ENCODE peak calls at places on chromosomes 11 and 22, in ten cellular contexts. One of them, this sample, is unnamed.

GRCh38 chr11:100825610-100826009 is 138.5 kb downstream of the ARHGAP42 start:
- DNase-seq in thyroid gland: no peak
- DNase-seq in Panc1: no peak
- DNase-seq in neuronal stem cell: no peak
- DNase-seq in colonic mucosa: no peak
- DNase-seq in fibroblast of lung: peak; percentile 48
- DNase-seq in mesendoderm: no peak
- DNase-seq in uterus: no peak
- DNase-seq in Peyer's patch: no peak
- DNase-seq in hepatocyte: no peak
- DNase-seq in this sample: peak; percentile 38

GRCh38 chr11:69296890-69297224 is 2.9 kb downstream of the MYEOV start:
- DNase-seq in thyroid gland: no peak
- DNase-seq in Panc1: no peak
- DNase-seq in neuronal stem cell: no peak
- DNase-seq in colonic mucosa: no peak
- DNase-seq in fibroblast of lung: no peak
- DNase-seq in mesendoderm: no peak
- DNase-seq in uterus: no peak
- DNase-seq in Peyer's patch: no peak
- DNase-seq in hepatocyte: no peak
- DNase-seq in this sample: no peak

GRCh38 chr22:27124336-27125023 is 467.1 kb downstream of the MIAT start:
- DNase-seq in thyroid gland: no peak
- DNase-seq in Panc1: no peak
- DNase-seq in neuronal stem cell: no peak
- DNase-seq in colonic mucosa: peak; percentile 22
- DNase-seq in fibroblast of lung: no peak
- DNase-seq in mesendoderm: no peak
- DNase-seq in uterus: no peak
- DNase-seq in Peyer's patch: no peak
- DNase-seq in hepatocyte: no peak
- DNase-seq in this sample: no peak

GRCh38 chr11:108853864-108854263 is 189.0 kb downstream of the DDX10 start:
- DNase-seq in thyroid gland: no peak
- DNase-seq in Panc1: no peak
- DNase-seq in neuronal stem cell: peak; percentile 15
- DNase-seq in colonic mucosa: no peak
- DNase-seq in fibroblast of lung: no peak
- DNase-seq in mesendoderm: peak; percentile 44
- DNase-seq in uterus: no peak
- DNase-seq in Peyer's patch: no peak
- DNase-seq in hepatocyte: no peak
- DNase-seq in this sample: no peak

GRCh38 chr11:118267486-118267885 is 3.4 kb upstream of the MPZL2 start:
- DNase-seq in thyroid gland: no peak
- DNase-seq in Panc1: no peak
- DNase-seq in neuronal stem cell: no peak
- DNase-seq in colonic mucosa: no peak
- DNase-seq in fibroblast of lung: no peak
- DNase-seq in mesendoderm: no peak
- DNase-seq in uterus: no peak
- DNase-seq in Peyer's patch: no peak
- DNase-seq in hepatocyte: no peak
- DNase-seq in this sample: no peak

GRCh38 chr22:34414467-34415440 is 494.5 kb upstream of the LARGE1 start:
- DNase-seq in thyroid gland: peak; percentile 32
- DNase-seq in Panc1: peak; percentile 25
- DNase-seq in neuronal stem cell: peak; percentile 87
- DNase-seq in colonic mucosa: peak; percentile 62
- DNase-seq in fibroblast of lung: no peak
- DNase-seq in mesendoderm: peak; percentile 98
- DNase-seq in uterus: no peak
- DNase-seq in Peyer's patch: peak; percentile 56
- DNase-seq in hepatocyte: peak; percentile 92
- DNase-seq in this sample: no peak

GRCh38 chr11:20131744-20132666 is 28.3 kb downstream of the DBX1 start:
- DNase-seq in thyroid gland: peak; percentile 66
- DNase-seq in Panc1: no peak
- DNase-seq in neuronal stem cell: peak; percentile 70
- DNase-seq in colonic mucosa: peak; percentile 66
- DNase-seq in fibroblast of lung: peak; percentile 66
- DNase-seq in mesendoderm: peak; percentile 82
- DNase-seq in uterus: peak; percentile 70
- DNase-seq in Peyer's patch: peak; percentile 65
- DNase-seq in hepatocyte: peak; percentile 76
- DNase-seq in this sample: no peak

GRCh38 chr22:38018938-38019827 is 34.8 kb upstream of the SOX10 start:
- DNase-seq in thyroid gland: no peak
- DNase-seq in Panc1: no peak
- DNase-seq in neuronal stem cell: no peak
- DNase-seq in colonic mucosa: no peak
- DNase-seq in fibroblast of lung: no peak
- DNase-seq in mesendoderm: no peak
- DNase-seq in uterus: no peak
- DNase-seq in Peyer's patch: no peak
- DNase-seq in hepatocyte: no peak
- DNase-seq in this sample: no peak

DNA sequence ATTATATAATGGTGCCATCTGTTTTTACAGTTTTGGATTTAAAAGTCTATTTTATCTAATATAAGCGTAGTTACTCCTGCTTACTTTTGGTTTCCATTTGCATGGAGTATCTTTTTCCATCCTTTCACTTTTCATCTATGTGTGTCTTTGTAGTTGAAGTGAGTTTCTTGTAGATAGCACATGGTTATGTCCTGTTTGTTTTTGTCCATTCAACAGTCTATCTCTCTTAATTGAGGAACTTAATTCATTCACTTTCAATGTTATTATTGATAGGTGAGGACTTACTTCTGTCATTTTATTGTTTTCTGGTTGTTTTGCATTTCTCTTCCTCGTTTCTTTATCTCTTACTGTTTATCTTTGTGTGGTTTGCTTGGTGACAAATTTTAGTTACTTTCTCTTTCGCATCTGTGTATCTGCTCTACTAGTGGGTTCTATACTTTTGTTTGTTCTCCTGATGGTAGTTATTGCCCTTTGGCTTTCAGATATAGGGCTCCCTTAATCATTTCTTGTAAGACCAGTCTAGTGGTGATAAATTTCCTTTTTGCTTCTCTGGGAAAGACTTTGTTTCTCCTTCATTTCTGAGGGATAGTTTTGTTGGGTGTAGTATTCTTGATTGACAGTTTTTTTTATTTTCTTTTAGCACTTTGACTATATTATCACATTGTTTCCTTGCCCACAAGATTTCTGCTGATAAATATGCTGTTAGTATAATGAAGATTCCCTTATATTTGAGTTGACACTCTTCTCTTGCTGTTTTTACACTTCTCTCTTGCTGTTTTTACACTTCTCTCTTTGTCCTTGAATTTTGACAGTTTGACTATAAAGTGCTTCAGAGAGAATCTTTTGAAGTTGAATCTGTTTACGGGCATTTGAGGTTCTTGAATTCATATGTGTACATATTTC is 9.0 kb upstream of the RAG1 start:
- DNase-seq in thyroid gland: no peak
- DNase-seq in Panc1: no peak
- DNase-seq in neuronal stem cell: no peak
- DNase-seq in colonic mucosa: no peak
- DNase-seq in fibroblast of lung: no peak
- DNase-seq in mesendoderm: no peak
- DNase-seq in uterus: no peak
- DNase-seq in Peyer's patch: no peak
- DNase-seq in hepatocyte: no peak
- DNase-seq in this sample: no peak
- H3K27ac ChIP-seq in thyroid gland: no peak overlapping the region
- H3K27ac ChIP-seq in Panc1: no peak overlapping the region
- H3K27ac ChIP-seq in neuronal stem cell: no peak overlapping the region
- H3K27ac ChIP-seq in colonic mucosa: no peak overlapping the region
- H3K27ac ChIP-seq in fibroblast of lung: no peak overlapping the region
- H3K27ac ChIP-seq in mesendoderm: no peak overlapping the region
- H3K27ac ChIP-seq in uterus: no peak overlapping the region
- H3K27ac ChIP-seq in Peyer's patch: no peak overlapping the region
- H3K27ac ChIP-seq in hepatocyte: no peak overlapping the region
- H3K27ac ChIP-seq in this sample: no peak overlapping the region

DNA sequence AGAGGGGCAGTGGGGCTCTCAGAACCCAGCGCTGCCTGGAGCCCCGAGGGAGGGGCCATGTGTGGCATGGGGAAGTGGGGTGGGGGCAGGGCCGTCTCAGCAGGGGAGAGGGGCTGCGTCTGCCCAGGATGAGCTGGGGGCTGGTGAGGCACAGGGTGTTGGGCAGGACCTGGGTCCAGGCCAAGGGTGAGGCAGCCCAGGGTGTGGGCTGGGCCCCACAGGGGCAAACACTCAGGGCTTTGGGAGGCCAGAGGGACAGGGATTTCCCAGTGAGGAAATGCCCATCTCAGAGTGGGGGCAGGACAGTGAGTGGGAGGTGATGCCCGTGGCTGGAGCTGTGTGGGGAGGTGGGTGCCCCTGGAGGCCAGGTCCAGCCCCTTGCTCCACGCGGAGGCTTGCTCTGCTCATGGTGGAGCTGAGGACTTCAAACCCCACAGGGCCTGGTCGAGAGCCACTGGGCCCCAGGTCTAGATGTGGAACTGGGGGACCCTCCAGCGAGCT is 5.4 kb downstream of the PLXNB2 start:
- DNase-seq in thyroid gland: no peak
- DNase-seq in Panc1: no peak
- DNase-seq in neuronal stem cell: no peak
- DNase-seq in colonic mucosa: peak; percentile 73
- DNase-seq in fibroblast of lung: peak; percentile 28
- DNase-seq in mesendoderm: no peak
- DNase-seq in uterus: no peak
- DNase-seq in Peyer's patch: peak; percentile 73
- DNase-seq in hepatocyte: peak; percentile 47
- DNase-seq in this sample: no peak
- H3K4me1 ChIP-seq in thyroid gland: peaks cover 87% of the 10 kb centered on the region
- H3K4me1 ChIP-seq in Panc1: peaks cover 68% of the 10 kb centered on the region
- H3K4me1 ChIP-seq in neuronal stem cell: peaks cover 30% of the 10 kb centered on the region
- H3K4me1 ChIP-seq in colonic mucosa: peaks cover 84% of the 10 kb centered on the region
- H3K4me1 ChIP-seq in fibroblast of lung: peaks cover 51% of the 10 kb centered on the region
- H3K4me1 ChIP-seq in mesendoderm: no peaks in the 10 kb centered on the region
- H3K4me1 ChIP-seq in uterus: peaks cover 68% of the 10 kb centered on the region
- H3K4me1 ChIP-seq in Peyer's patch: peaks cover 39% of the 10 kb centered on the region
- H3K4me1 ChIP-seq in hepatocyte: peaks cover 86% of the 10 kb centered on the region
- H3K4me1 ChIP-seq in this sample: peaks cover 42% of the 10 kb centered on the region

DNA sequence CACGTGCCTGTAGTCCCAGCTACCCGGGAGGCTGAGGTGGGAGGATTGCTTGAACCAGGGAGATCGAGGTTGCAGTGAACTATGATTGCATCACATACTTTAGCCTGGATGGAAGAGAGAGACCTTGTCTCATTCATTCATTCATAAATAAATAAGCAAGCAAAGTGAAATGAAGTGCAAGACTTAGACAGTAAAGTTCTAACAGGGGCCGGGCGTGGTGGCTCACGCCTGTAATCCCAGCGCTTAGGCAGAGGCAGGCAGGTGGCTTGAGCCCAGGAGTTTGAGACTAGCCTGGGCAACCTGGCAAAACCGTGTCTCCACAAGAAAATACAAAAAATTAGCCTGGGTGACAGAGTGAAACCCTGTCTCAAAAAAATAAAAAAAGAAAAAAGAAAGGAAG is 1.6 kb upstream of the ZNF280A start:
- DNase-seq in thyroid gland: no peak
- DNase-seq in Panc1: no peak
- DNase-seq in neuronal stem cell: no peak
- DNase-seq in colonic mucosa: no peak
- DNase-seq in fibroblast of lung: no peak
- DNase-seq in mesendoderm: no peak
- DNase-seq in uterus: no peak
- DNase-seq in Peyer's patch: no peak
- DNase-seq in hepatocyte: no peak
- DNase-seq in this sample: no peak
- H3K27me3 ChIP-seq in thyroid gland: no peaks in the 10 kb centered on the region
- H3K27me3 ChIP-seq in Panc1: no peaks in the 10 kb centered on the region
- H3K27me3 ChIP-seq in neuronal stem cell: no peaks in the 10 kb centered on the region
- H3K27me3 ChIP-seq in colonic mucosa: no peaks in the 10 kb centered on the region
- H3K27me3 ChIP-seq in fibroblast of lung: no peaks in the 10 kb centered on the region
- H3K27me3 ChIP-seq in mesendoderm: no peaks in the 10 kb centered on the region
- H3K27me3 ChIP-seq in uterus: no peaks in the 10 kb centered on the region
- H3K27me3 ChIP-seq in Peyer's patch: no peaks in the 10 kb centered on the region
- H3K27me3 ChIP-seq in hepatocyte: no peaks in the 10 kb centered on the region
- H3K27me3 ChIP-seq in this sample: no peaks in the 10 kb centered on the region

GRCh38 chr11:128326791-128327190 is 260.6 kb downstream of the ETS1 start:
- DNase-seq in thyroid gland: no peak
- DNase-seq in Panc1: no peak
- DNase-seq in neuronal stem cell: no peak
- DNase-seq in colonic mucosa: no peak
- DNase-seq in fibroblast of lung: no peak
- DNase-seq in mesendoderm: no peak
- DNase-seq in uterus: no peak
- DNase-seq in Peyer's patch: no peak
- DNase-seq in hepatocyte: no peak
- DNase-seq in this sample: no peak

GRCh38 chr11:128327274-128327673 is 260.1 kb downstream of the ETS1 start:
- DNase-seq in thyroid gland: no peak
- DNase-seq in Panc1: no peak
- DNase-seq in neuronal stem cell: no peak
- DNase-seq in colonic mucosa: no peak
- DNase-seq in fibroblast of lung: no peak
- DNase-seq in mesendoderm: no peak
- DNase-seq in uterus: no peak
- DNase-seq in Peyer's patch: no peak
- DNase-seq in hepatocyte: no peak
- DNase-seq in this sample: no peak

GRCh38 chr11:128331317-128331716 is 256.0 kb downstream of the ETS1 start:
- DNase-seq in thyroid gland: no peak
- DNase-seq in Panc1: no peak
- DNase-seq in neuronal stem cell: no peak
- DNase-seq in colonic mucosa: no peak
- DNase-seq in fibroblast of lung: no peak
- DNase-seq in mesendoderm: no peak
- DNase-seq in uterus: no peak
- DNase-seq in Peyer's patch: no peak
- DNase-seq in hepatocyte: no peak
- DNase-seq in this sample: no peak

GRCh38 chr11:128330203-128330602 is 257.2 kb downstream of the ETS1 start:
- DNase-seq in thyroid gland: no peak
- DNase-seq in Panc1: no peak
- DNase-seq in neuronal stem cell: no peak
- DNase-seq in colonic mucosa: no peak
- DNase-seq in fibroblast of lung: no peak
- DNase-seq in mesendoderm: peak; percentile 48
- DNase-seq in uterus: no peak
- DNase-seq in Peyer's patch: no peak
- DNase-seq in hepatocyte: no peak
- DNase-seq in this sample: no peak

DNA sequence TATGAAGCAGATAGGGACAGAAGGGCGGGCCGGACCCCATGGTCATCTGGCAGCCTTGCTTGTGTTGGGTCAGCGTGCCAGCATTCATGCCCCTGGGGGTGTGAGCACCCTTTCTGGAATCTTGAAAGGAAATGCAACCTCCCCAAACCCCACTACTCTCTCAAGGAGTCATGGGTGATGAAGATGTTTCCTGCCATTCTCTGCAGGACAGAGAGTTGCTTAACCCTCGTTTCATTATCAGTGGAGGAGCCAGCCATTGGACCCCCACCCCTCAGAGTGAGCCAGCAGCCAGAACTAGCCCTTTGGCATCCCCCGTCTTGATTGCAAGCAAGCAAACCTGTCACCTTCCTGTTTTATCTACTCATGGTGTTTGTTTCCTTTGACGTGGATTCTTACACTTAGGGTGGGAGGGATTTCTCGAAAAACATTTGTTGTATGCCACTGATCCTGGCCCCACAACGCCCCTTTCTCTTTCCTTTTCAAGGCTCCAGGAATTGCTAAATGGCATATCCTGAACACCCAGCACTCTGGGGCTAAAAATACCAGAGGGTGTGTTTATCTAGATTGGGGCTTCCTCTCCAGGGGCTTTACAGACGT is 258.3 kb downstream of the ETS1 start:
- DNase-seq in thyroid gland: no peak
- DNase-seq in Panc1: no peak
- DNase-seq in neuronal stem cell: no peak
- DNase-seq in colonic mucosa: no peak
- DNase-seq in fibroblast of lung: no peak
- DNase-seq in mesendoderm: peak; percentile 70
- DNase-seq in uterus: no peak
- DNase-seq in Peyer's patch: no peak
- DNase-seq in hepatocyte: no peak
- DNase-seq in this sample: no peak
- H3K27ac ChIP-seq in thyroid gland: no peak overlapping the region
- H3K27ac ChIP-seq in Panc1: no peak overlapping the region
- H3K27ac ChIP-seq in neuronal stem cell: no peak overlapping the region
- H3K27ac ChIP-seq in colonic mucosa: no peak overlapping the region
- H3K27ac ChIP-seq in fibroblast of lung: no peak overlapping the region
- H3K27ac ChIP-seq in mesendoderm: peak overlapping the region; percentile 37
- H3K27ac ChIP-seq in uterus: peak overlapping the region; percentile 35
- H3K27ac ChIP-seq in Peyer's patch: peak overlapping the region; percentile 27
- H3K27ac ChIP-seq in hepatocyte: no peak overlapping the region
- H3K27ac ChIP-seq in this sample: no peak overlapping the region

This sample was measured in foreskin keratinocyte.